ENCODE peak calls at places on chromosomes 3 and 15, in nine cellular contexts. L is AG08396; N is GM04504; A is activated CD8-positive, alpha-beta memory T cell treated with anti-CD3 and anti-CD28 coated beads for 48 hours; D is HCEC 1CT; K is left ventricle myocardium inferior; V is heart left ventricle; W is germinal center; M is T-helper 2 cell. U is an unnamed sample.

GRCh38 chr3:124609402-124609801 is 120.8 kb upstream of the UMPS start:
- DNase-seq in L (no peak), N (no peak), A (no peak), D (no peak), K (no peak), V (no peak), W (no peak), M (no peak), U (no peak)

GRCh38 chr3:197023998-197024651 is 5.5 kb downstream of the MELTF start:
- DNase-seq in L (peak; percentile 7), N (no peak), A (no peak), D (no peak), K (no peak), V (no peak), W (no peak), M (no peak), U (no peak)

GRCh38 chr3:133821767-133822638 is 16.4 kb downstream of the SRPRB start:
- DNase-seq in L (peak; percentile 78), N (peak; percentile 51), A (no peak), D (peak; percentile 72), K (peak; percentile 78), V (peak; percentile 89), W (no peak), M (no peak), U (no peak)

GRCh38 chr3:194003128-194004057 is 132.6 kb upstream of the HES1 start:
- DNase-seq in L (peak; percentile 89), N (peak; percentile 88), A (peak; percentile 7), D (peak; percentile 86), K (peak; percentile 92), V (peak; percentile 95), W (peak; percentile 73), M (peak; percentile 10), U (peak; percentile 75)

GRCh38 chr15:89167267-89168176 is 53.9 kb downstream of the RLBP1 start:
- DNase-seq in L (peak; percentile 25), N (no peak), A (peak; percentile 26), D (peak; percentile 45), K (no peak), V (peak; percentile 53), W (no peak), M (peak; percentile 76), U (peak; percentile 44)

GRCh38 chr3:44396200-44397171 is 57.9 kb downstream of the TCAIM start:
- DNase-seq in L (no peak), N (no peak), A (no peak), D (no peak), K (no peak), V (no peak), W (no peak), M (no peak), U (no peak)

GRCh38 chr3:53160335-53160659 is 712 bp upstream of the PRKCD start:
- DNase-seq in L (no peak), N (no peak), A (no peak), D (no peak), K (no peak), V (no peak), W (no peak), M (no peak), U (no peak)

GRCh38 chr15:71505962-71506361 is 304.4 kb upstream of the NR2E3 start:
- DNase-seq in L (no peak), N (no peak), A (no peak), D (no peak), K (no peak), V (no peak), W (no peak), M (no peak), U (no peak)

GRCh38 chr3:172133830-172134229 is 94.5 kb downstream of the FNDC3B start:
- DNase-seq in L (no peak), N (no peak), A (no peak), D (no peak), K (no peak), V (no peak), W (no peak), M (no peak), U (no peak)

GRCh38 chr15:71599404-71600225 is 210.7 kb upstream of the NR2E3 start:
- DNase-seq in L (no peak), N (no peak), A (no peak), D (no peak), K (peak; percentile 56), V (peak; percentile 47), W (no peak), M (no peak), U (no peak)

GRCh38 chr3:71511037-71511436 is 72.5 kb downstream of the FOXP1 start:
- DNase-seq in L (peak; percentile 32), N (peak; percentile 46), A (no peak), D (peak; percentile 45), K (no peak), V (no peak), W (no peak), M (no peak), U (no peak)

U was measured in stimulated activated naive B cell treated with anti-CD40 and anti-IgM and Interleukin-4, amounts not matched to agents 10 μg/mL and 1 μg/mL and 100 μg/mL, for 72 hours.